ENCODE peak calls at places on chromosome 14, in eight cellular contexts. K is WERI-Rb-1, S is cardiac muscle cell, L is ovary, U is IMR-90, M is A549, G is HFF-Myc, R is body of pancreas. P is an unnamed sample.

GRCh38 chr14:102363182-102363952 is 626 bp downstream of the TECPR2 start:
- DNase-seq in K (peak; percentile 35), L (no peak), S (no peak), M (peak; percentile 23), R (peak; percentile 33), G (no peak), U (peak; percentile 50), P (no peak)

GRCh38 chr14:20454359-20454644 is 310 bp downstream of the OSGEP start:
- DNase-seq in M (peak; percentile 77), U (peak; percentile 82), R (peak; percentile 88), S (no peak), G (no peak), L (no peak), K (no peak), P (no peak)

GRCh38 chr14:91363776-91364523 is 53.7 kb downstream of the CCDC88C start:
- DNase-seq in U (no peak), L (no peak), M (no peak), S (no peak), K (no peak), R (peak; percentile 64), G (no peak), P (no peak)

GRCh38 chr14:64953310-64953654 is 10.7 kb upstream of the GPX2 start:
- DNase-seq in S (no peak), U (no peak), M (no peak), R (no peak), L (no peak), G (no peak), K (no peak), P (no peak)

GRCh38 chr14:68961781-68962584 is 17.1 kb downstream of the ACTN1 start:
- DNase-seq in U (peak; percentile 85), L (no peak), M (no peak), K (no peak), S (no peak), G (no peak), R (no peak), P (no peak)

GRCh38 chr14:101819251-101819990 is 57.9 kb downstream of the PPP2R5C start:
- DNase-seq in M (no peak), G (no peak), L (no peak), S (no peak), R (no peak), K (no peak), U (no peak), P (no peak)

GRCh38 chr14:65804752-65805473 is 392.4 kb downstream of the FUT8 start:
- DNase-seq in M (no peak), U (no peak), G (no peak), K (no peak), R (no peak), S (no peak), L (no peak), P (no peak)

GRCh38 chr14:87049886-87050820 is 942.8 kb downstream of the GALC start:
- DNase-seq in M (peak; percentile 2), U (peak; percentile 47), L (no peak), G (peak; percentile 11), K (peak; percentile 70), S (peak; percentile 40), R (peak; percentile 56), P (no peak)

GRCh38 chr14:102913341-102914211 is 8.9 kb upstream of the AMN start:
- DNase-seq in G (no peak), M (peak; percentile 43), U (no peak), S (no peak), K (no peak), R (no peak), L (no peak), P (no peak)

GRCh38 chr14:33475623-33476022 is 475.3 kb downstream of the EGLN3 start:
- DNase-seq in R (peak; percentile 13), U (no peak), S (peak; percentile 70), G (peak; percentile 21), K (peak; percentile 57), M (no peak), L (no peak), P (peak; percentile 53)

GRCh38 chr14:20757963-20758362 is 10.2 kb upstream of the EDDM3B start:
- DNase-seq in S (peak; percentile 21), G (no peak), U (no peak), L (no peak), K (no peak), R (peak; percentile 38), M (no peak), P (no peak)

GRCh38 chr14:23614395-23614828 is 21.8 kb upstream of the DHRS2 start:
- DNase-seq in K (no peak), L (no peak), R (no peak), G (no peak), M (no peak), U (no peak), S (no peak), P (no peak)

GRCh38 chr14:68392393-68393085 is 400.3 kb downstream of the ZFP36L1 start:
- DNase-seq in M (no peak), G (no peak), K (no peak), L (peak; percentile 75), R (peak; percentile 77), S (peak; percentile 72), U (no peak), P (no peak)

GRCh38 chr14:81169711-81170103 is 51.1 kb downstream of the GTF2A1 start:
- DNase-seq in R (peak; percentile 74), U (peak; percentile 7), M (no peak), L (peak; percentile 42), K (no peak), S (peak; percentile 3), G (no peak), P (no peak)

GRCh38 chr14:105581551-105582341 is 55.4 kb downstream of the TMEM121 start:
- DNase-seq in R (no peak), M (no peak), U (no peak), K (no peak), L (no peak), S (no peak), G (no peak), P (no peak)

GRCh38 chr14:31029016-31029970 is 3.1 kb upstream of the STRN3 start:
- DNase-seq in R (no peak), M (no peak), S (no peak), L (no peak), K (no peak), G (no peak), U (no peak), P (no peak)

GRCh38 chr14:28461379-28461778 is 305.2 kb upstream of the FOXG1 start:
- DNase-seq in S (no peak), R (no peak), K (no peak), G (no peak), L (no peak), M (no peak), U (no peak), P (no peak)

GRCh38 chr14:101781240-101782061 is 19.9 kb downstream of the PPP2R5C start:
- DNase-seq in M (no peak), R (no peak), S (peak; percentile 19), K (no peak), G (no peak), L (no peak), U (no peak), P (no peak)

GRCh38 chr14:32078030-32078793 is 1.1 kb downstream of the ARHGAP5 start:
- DNase-seq in R (peak; percentile 42), L (peak; percentile 24), G (no peak), U (peak; percentile 24), S (peak; percentile 51), M (peak; percentile 21), K (peak; percentile 40), P (no peak)

GRCh38 chr14:93005135-93005813 is 82.3 kb downstream of the CHGA start:
- DNase-seq in L (no peak), U (no peak), M (no peak), G (no peak), K (no peak), R (peak; percentile 61), S (no peak), P (no peak)

GRCh38 chr14:104370256-104370870 is 209.2 kb upstream of the C14orf180 start:
- DNase-seq in K (peak; percentile 74), M (peak; percentile 46), R (no peak), S (peak; percentile 53), U (no peak), G (no peak), L (no peak), P (no peak)
- TF ChIP-seq CTCF in K (peak; percentile 84), M (peak; percentile 35), R (no peak), S (no peak), U (no peak), G (no peak), L (peak; percentile 36), P (peak; percentile 22)

DNA sequence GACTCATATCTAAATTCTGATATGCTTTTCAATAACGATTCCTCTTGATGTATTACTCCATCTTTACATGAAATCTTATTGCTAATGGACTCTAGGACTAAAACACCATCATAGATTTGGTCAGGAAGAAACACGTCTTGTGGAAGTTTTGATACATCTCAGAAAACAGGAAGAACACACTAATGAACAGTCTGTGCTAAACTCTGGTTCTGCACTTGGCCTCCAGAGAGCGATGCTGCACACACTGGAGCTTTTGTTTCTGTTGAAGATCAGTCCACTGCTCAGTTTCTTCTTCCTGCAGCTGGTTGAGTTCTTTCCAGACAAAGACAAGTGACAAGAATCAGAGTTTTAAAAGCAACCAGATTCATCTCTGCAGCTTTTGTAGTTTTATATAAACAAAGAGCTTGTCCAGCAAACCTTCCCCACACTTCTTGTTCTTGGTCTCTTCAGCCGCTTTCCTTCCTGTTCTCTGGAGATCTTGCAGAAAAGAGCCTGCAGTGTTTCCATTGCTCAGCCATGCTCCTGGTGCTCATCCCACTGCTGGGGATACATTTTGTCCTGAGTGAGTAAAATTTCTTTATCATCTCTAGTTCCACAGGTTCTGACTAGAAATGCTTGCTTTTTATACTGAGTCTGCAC is 229.1 kb upstream of the OR4E1 start:
- DNase-seq in U (no peak), R (no peak), L (no peak), S (no peak), K (no peak), G (no peak), M (no peak), P (no peak)
- H3K4me3 ChIP-seq in U (no peak overlapping the region), R (no peak overlapping the region), L (no peak overlapping the region), S (no peak overlapping the region), K (no peak overlapping the region), G (no peak overlapping the region), M (no peak overlapping the region), P (no peak overlapping the region)

DNA sequence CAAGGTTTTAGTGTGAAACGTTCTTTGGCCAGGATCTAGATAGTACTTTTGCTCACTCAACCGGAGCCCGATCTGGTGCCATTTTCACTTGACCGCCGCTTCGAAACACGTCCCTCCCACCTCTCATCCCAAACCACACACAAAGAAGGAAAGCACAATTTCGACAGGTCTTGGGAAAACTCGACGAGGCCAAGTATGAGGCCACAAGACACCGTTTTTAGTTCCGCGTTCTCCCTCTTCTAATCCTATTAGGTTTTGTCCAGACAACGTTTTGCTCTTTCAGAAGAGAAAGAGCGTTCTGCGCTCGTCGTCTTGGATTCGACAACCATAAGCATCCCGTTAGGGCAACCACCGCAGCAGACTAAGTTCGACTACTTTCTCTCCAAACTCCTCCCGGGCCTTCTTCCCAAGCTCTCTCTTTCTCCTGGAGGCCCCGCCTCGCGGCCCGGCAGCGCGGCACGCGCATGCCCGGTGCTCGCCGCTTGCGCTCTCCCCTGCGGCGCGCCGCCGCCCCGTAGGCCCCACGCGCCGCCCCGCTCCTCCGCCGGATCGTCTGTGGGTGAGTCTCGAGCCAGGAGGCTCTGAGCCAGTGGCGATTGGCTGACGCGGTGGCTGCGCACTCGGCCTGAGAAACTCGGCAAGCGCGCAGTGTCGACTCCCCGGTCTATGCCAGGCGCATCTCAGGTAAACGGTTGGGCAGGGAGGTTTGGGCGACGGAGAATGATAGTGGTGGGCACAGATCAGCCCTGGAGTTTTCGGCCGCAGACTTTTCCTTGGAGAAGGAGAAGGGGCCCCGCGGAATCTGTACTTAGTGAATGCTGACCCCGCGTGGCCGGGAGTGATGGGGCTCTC is at the start of gene MIPOL1:
- DNase-seq in M (peak; percentile 76), G (peak; percentile 27), S (peak; percentile 89), R (peak; percentile 85), L (peak; percentile 87), U (peak; percentile 90), K (peak; percentile 66), P (peak; percentile 41)
- TF ChIP-seq CTCF in M (peak; percentile 47), G (no peak), S (peak; percentile 40), R (no peak), L (peak; percentile 34), U (peak; percentile 43), K (peak; percentile 11), P (peak; percentile 42)

GRCh38 chr14:89616425-89617141 is 199.6 kb upstream of the FOXN3 start:
- DNase-seq in M (no peak), R (no peak), L (no peak), G (peak; percentile 26), S (no peak), U (peak; percentile 39), K (no peak), P (no peak)
- H3K4me3 ChIP-seq in M (no peak overlapping the region), R (no peak overlapping the region), L (peak overlapping the region; percentile 44), G (no peak overlapping the region), S (peak overlapping the region; percentile 9), U (no peak overlapping the region), K (no peak overlapping the region), P (no peak overlapping the region)